ENCODE peak calls at places on chromosomes 12 and 14, in seven cellular contexts. One of them, this sample, is unnamed.

GRCh38 chr12:11822071-11822818 is 172.8 kb downstream of the ETV6 start:
- DNase-seq in astrocyte of the spinal cord: peak; percentile 70
- DNase-seq in lower lobe of right lung: no peak
- DNase-seq in fibroblast of mammary gland: peak; percentile 64
- DNase-seq in mesendoderm: no peak
- DNase-seq in choroid plexus epithelial cell: peak; percentile 85
- DNase-seq in cardiac muscle cell: no peak
- DNase-seq in this sample: peak; percentile 87

GRCh38 chr12:40168001-40168400 is 56.8 kb upstream of the LRRK2 start:
- DNase-seq in astrocyte of the spinal cord: no peak
- DNase-seq in lower lobe of right lung: no peak
- DNase-seq in fibroblast of mammary gland: no peak
- DNase-seq in mesendoderm: no peak
- DNase-seq in choroid plexus epithelial cell: no peak
- DNase-seq in cardiac muscle cell: no peak
- DNase-seq in this sample: no peak

GRCh38 chr12:75587340-75588106 is 76.1 kb upstream of the KRR1 start:
- DNase-seq in astrocyte of the spinal cord: peak; percentile 35
- DNase-seq in lower lobe of right lung: no peak
- DNase-seq in fibroblast of mammary gland: peak; percentile 30
- DNase-seq in mesendoderm: no peak
- DNase-seq in choroid plexus epithelial cell: peak; percentile 14
- DNase-seq in cardiac muscle cell: no peak
- DNase-seq in this sample: peak; percentile 15

GRCh38 chr12:27868165-27868564 is 88.1 kb upstream of the MANSC4 start:
- DNase-seq in astrocyte of the spinal cord: peak; percentile 88
- DNase-seq in lower lobe of right lung: no peak
- DNase-seq in fibroblast of mammary gland: peak; percentile 89
- DNase-seq in mesendoderm: no peak
- DNase-seq in choroid plexus epithelial cell: peak; percentile 87
- DNase-seq in cardiac muscle cell: no peak
- DNase-seq in this sample: peak; percentile 89

GRCh38 chr14:99749142-99749541 is 44.1 kb upstream of the EML1 start:
- DNase-seq in astrocyte of the spinal cord: no peak
- DNase-seq in lower lobe of right lung: peak; percentile 20
- DNase-seq in fibroblast of mammary gland: no peak
- DNase-seq in mesendoderm: peak; percentile 48
- DNase-seq in choroid plexus epithelial cell: no peak
- DNase-seq in cardiac muscle cell: no peak
- DNase-seq in this sample: no peak

GRCh38 chr14:85572845-85573244 is 42.9 kb downstream of the FLRT2 start:
- DNase-seq in astrocyte of the spinal cord: peak; percentile 79
- DNase-seq in lower lobe of right lung: no peak
- DNase-seq in fibroblast of mammary gland: peak; percentile 90
- DNase-seq in mesendoderm: no peak
- DNase-seq in choroid plexus epithelial cell: peak; percentile 77
- DNase-seq in cardiac muscle cell: no peak
- DNase-seq in this sample: peak; percentile 75

GRCh38 chr12:88552672-88553079 is 27.6 kb downstream of the KITLG start:
- DNase-seq in astrocyte of the spinal cord: peak; percentile 57
- DNase-seq in lower lobe of right lung: no peak
- DNase-seq in fibroblast of mammary gland: peak; percentile 59
- DNase-seq in mesendoderm: no peak
- DNase-seq in choroid plexus epithelial cell: peak; percentile 88
- DNase-seq in cardiac muscle cell: no peak
- DNase-seq in this sample: peak; percentile 83

GRCh38 chr12:56081393-56082347 is 1.7 kb downstream of the ERBB3 start:
- DNase-seq in astrocyte of the spinal cord: no peak
- DNase-seq in lower lobe of right lung: no peak
- DNase-seq in fibroblast of mammary gland: no peak
- DNase-seq in mesendoderm: peak; percentile 38
- DNase-seq in choroid plexus epithelial cell: no peak
- DNase-seq in cardiac muscle cell: peak; percentile 25
- DNase-seq in this sample: no peak

GRCh38 chr14:54555651-54556050 is 11.3 kb upstream of the SAMD4A start:
- DNase-seq in astrocyte of the spinal cord: no peak
- DNase-seq in lower lobe of right lung: no peak
- DNase-seq in fibroblast of mammary gland: peak; percentile 17
- DNase-seq in mesendoderm: no peak
- DNase-seq in choroid plexus epithelial cell: no peak
- DNase-seq in cardiac muscle cell: no peak
- DNase-seq in this sample: no peak

GRCh38 chr14:77279719-77280118 is 8.7 kb upstream of the NGB start:
- DNase-seq in astrocyte of the spinal cord: no peak
- DNase-seq in lower lobe of right lung: no peak
- DNase-seq in fibroblast of mammary gland: no peak
- DNase-seq in mesendoderm: no peak
- DNase-seq in choroid plexus epithelial cell: no peak
- DNase-seq in cardiac muscle cell: no peak
- DNase-seq in this sample: no peak

GRCh38 chr14:105279642-105280361 is 21.0 kb downstream of the BRF1 start:
- DNase-seq in astrocyte of the spinal cord: no peak
- DNase-seq in lower lobe of right lung: no peak
- DNase-seq in fibroblast of mammary gland: no peak
- DNase-seq in mesendoderm: no peak
- DNase-seq in choroid plexus epithelial cell: no peak
- DNase-seq in cardiac muscle cell: no peak
- DNase-seq in this sample: no peak

GRCh38 chr12:110917467-110917866 is 2.9 kb downstream of the MYL2 start:
- DNase-seq in astrocyte of the spinal cord: peak; percentile 62
- DNase-seq in lower lobe of right lung: no peak
- DNase-seq in fibroblast of mammary gland: peak; percentile 63
- DNase-seq in mesendoderm: peak; percentile 80
- DNase-seq in choroid plexus epithelial cell: peak; percentile 33
- DNase-seq in cardiac muscle cell: peak; percentile 38
- DNase-seq in this sample: peak; percentile 84

GRCh38 chr12:106018286-106018685 is 120.5 kb downstream of the NUAK1 start:
- DNase-seq in astrocyte of the spinal cord: no peak
- DNase-seq in lower lobe of right lung: no peak
- DNase-seq in fibroblast of mammary gland: no peak
- DNase-seq in mesendoderm: peak; percentile 28
- DNase-seq in choroid plexus epithelial cell: no peak
- DNase-seq in cardiac muscle cell: no peak
- DNase-seq in this sample: no peak

GRCh38 chr14:32913725-32914124 is 25.0 kb upstream of the NPAS3 start:
- DNase-seq in astrocyte of the spinal cord: peak; percentile 39
- DNase-seq in lower lobe of right lung: no peak
- DNase-seq in fibroblast of mammary gland: peak; percentile 5
- DNase-seq in mesendoderm: no peak
- DNase-seq in choroid plexus epithelial cell: peak; percentile 48
- DNase-seq in cardiac muscle cell: peak; percentile 12
- DNase-seq in this sample: peak; percentile 6

GRCh38 chr12:131375261-131375971 is 335.5 kb upstream of the SFSWAP start:
- DNase-seq in astrocyte of the spinal cord: no peak
- DNase-seq in lower lobe of right lung: no peak
- DNase-seq in fibroblast of mammary gland: no peak
- DNase-seq in mesendoderm: no peak
- DNase-seq in choroid plexus epithelial cell: no peak
- DNase-seq in cardiac muscle cell: no peak
- DNase-seq in this sample: no peak

GRCh38 chr12:6615802-6616201 is 8.6 kb upstream of the CHD4 start:
- DNase-seq in astrocyte of the spinal cord: no peak
- DNase-seq in lower lobe of right lung: no peak
- DNase-seq in fibroblast of mammary gland: no peak
- DNase-seq in mesendoderm: no peak
- DNase-seq in choroid plexus epithelial cell: no peak
- DNase-seq in cardiac muscle cell: no peak
- DNase-seq in this sample: no peak

GRCh38 chr14:105180598-105181528 is at the start of gene NUDT14:
- DNase-seq in astrocyte of the spinal cord: no peak
- DNase-seq in lower lobe of right lung: peak; percentile 87
- DNase-seq in fibroblast of mammary gland: no peak
- DNase-seq in mesendoderm: peak; percentile 67
- DNase-seq in choroid plexus epithelial cell: peak; percentile 51
- DNase-seq in cardiac muscle cell: peak; percentile 86
- DNase-seq in this sample: peak; percentile 54

GRCh38 chr14:104935026-104935650 is 10.5 kb downstream of the PLD4 start:
- DNase-seq in astrocyte of the spinal cord: no peak
- DNase-seq in lower lobe of right lung: no peak
- DNase-seq in fibroblast of mammary gland: no peak
- DNase-seq in mesendoderm: no peak
- DNase-seq in choroid plexus epithelial cell: no peak
- DNase-seq in cardiac muscle cell: no peak
- DNase-seq in this sample: no peak

GRCh38 chr12:19819231-19819630 is 379.9 kb downstream of the AEBP2 start:
- DNase-seq in astrocyte of the spinal cord: no peak
- DNase-seq in lower lobe of right lung: no peak
- DNase-seq in fibroblast of mammary gland: no peak
- DNase-seq in mesendoderm: no peak
- DNase-seq in choroid plexus epithelial cell: no peak
- DNase-seq in cardiac muscle cell: no peak
- DNase-seq in this sample: peak; percentile 86

GRCh38 chr14:68683326-68683725 is 109.5 kb downstream of the ZFP36L1 start:
- DNase-seq in astrocyte of the spinal cord: peak; percentile 80
- DNase-seq in lower lobe of right lung: no peak
- DNase-seq in fibroblast of mammary gland: peak; percentile 67
- DNase-seq in mesendoderm: no peak
- DNase-seq in choroid plexus epithelial cell: peak; percentile 78
- DNase-seq in cardiac muscle cell: no peak
- DNase-seq in this sample: peak; percentile 68

GRCh38 chr14:61516957-61517356 is 178.4 kb upstream of the HIF1A start:
- DNase-seq in astrocyte of the spinal cord: no peak
- DNase-seq in lower lobe of right lung: no peak
- DNase-seq in fibroblast of mammary gland: peak; percentile 77
- DNase-seq in mesendoderm: peak; percentile 64
- DNase-seq in choroid plexus epithelial cell: no peak
- DNase-seq in cardiac muscle cell: no peak
- DNase-seq in this sample: peak; percentile 84

GRCh38 chr14:65414961-65415589 is 2.5 kb downstream of the FUT8 start:
- DNase-seq in astrocyte of the spinal cord: peak; percentile 59
- DNase-seq in lower lobe of right lung: no peak
- DNase-seq in fibroblast of mammary gland: peak; percentile 65
- DNase-seq in mesendoderm: no peak
- DNase-seq in choroid plexus epithelial cell: peak; percentile 68
- DNase-seq in cardiac muscle cell: peak; percentile 30
- DNase-seq in this sample: peak; percentile 72

GRCh38 chr12:122896662-122897061 is 738 bp upstream of the VPS37B start:
- DNase-seq in astrocyte of the spinal cord: no peak
- DNase-seq in lower lobe of right lung: no peak
- DNase-seq in fibroblast of mammary gland: no peak
- DNase-seq in mesendoderm: no peak
- DNase-seq in choroid plexus epithelial cell: no peak
- DNase-seq in cardiac muscle cell: no peak
- DNase-seq in this sample: no peak

GRCh38 chr14:92512807-92513203 is 776 bp upstream of the RIN3 start:
- DNase-seq in astrocyte of the spinal cord: no peak
- DNase-seq in lower lobe of right lung: no peak
- DNase-seq in fibroblast of mammary gland: no peak
- DNase-seq in mesendoderm: no peak
- DNase-seq in choroid plexus epithelial cell: no peak
- DNase-seq in cardiac muscle cell: no peak
- DNase-seq in this sample: no peak
- H3K4me3 ChIP-seq in astrocyte of the spinal cord: peak overlapping the region; percentile 68
- H3K4me3 ChIP-seq in lower lobe of right lung: peak overlapping the region; percentile 76
- H3K4me3 ChIP-seq in fibroblast of mammary gland: peak overlapping the region; percentile 71
- H3K4me3 ChIP-seq in mesendoderm: no peak overlapping the region
- H3K4me3 ChIP-seq in choroid plexus epithelial cell: peak overlapping the region; percentile 74
- H3K4me3 ChIP-seq in cardiac muscle cell: no peak overlapping the region
- H3K4me3 ChIP-seq in this sample: peak overlapping the region; percentile 40

GRCh38 chr12:53624956-53625355 is 1.2 kb downstream of the ATF7 start:
- DNase-seq in astrocyte of the spinal cord: no peak
- DNase-seq in lower lobe of right lung: no peak
- DNase-seq in fibroblast of mammary gland: peak; percentile 42
- DNase-seq in mesendoderm: no peak
- DNase-seq in choroid plexus epithelial cell: peak; percentile 26
- DNase-seq in cardiac muscle cell: no peak
- DNase-seq in this sample: peak; percentile 14

GRCh38 chr12:53624453-53624852 is 1.7 kb downstream of the ATF7 start:
- DNase-seq in astrocyte of the spinal cord: peak; percentile 23
- DNase-seq in lower lobe of right lung: no peak
- DNase-seq in fibroblast of mammary gland: peak; percentile 44
- DNase-seq in mesendoderm: no peak
- DNase-seq in choroid plexus epithelial cell: peak; percentile 61
- DNase-seq in cardiac muscle cell: no peak
- DNase-seq in this sample: peak; percentile 54

GRCh38 chr12:53623986-53624385 is 2.2 kb downstream of the ATF7 start:
- DNase-seq in astrocyte of the spinal cord: peak; percentile 67
- DNase-seq in lower lobe of right lung: no peak
- DNase-seq in fibroblast of mammary gland: peak; percentile 68
- DNase-seq in mesendoderm: no peak
- DNase-seq in choroid plexus epithelial cell: peak; percentile 85
- DNase-seq in cardiac muscle cell: peak; percentile 23
- DNase-seq in this sample: peak; percentile 46

GRCh38 chr12:53622724-53623123 is 3.5 kb downstream of the ATF7 start:
- DNase-seq in astrocyte of the spinal cord: no peak
- DNase-seq in lower lobe of right lung: no peak
- DNase-seq in fibroblast of mammary gland: no peak
- DNase-seq in mesendoderm: no peak
- DNase-seq in choroid plexus epithelial cell: no peak
- DNase-seq in cardiac muscle cell: no peak
- DNase-seq in this sample: no peak

GRCh38 chr12:53623526-53623925 is 2.7 kb downstream of the ATF7 start:
- DNase-seq in astrocyte of the spinal cord: peak; percentile 61
- DNase-seq in lower lobe of right lung: no peak
- DNase-seq in fibroblast of mammary gland: peak; percentile 60
- DNase-seq in mesendoderm: no peak
- DNase-seq in choroid plexus epithelial cell: peak; percentile 88
- DNase-seq in cardiac muscle cell: no peak
- DNase-seq in this sample: peak; percentile 66
- H3K4me3 ChIP-seq in astrocyte of the spinal cord: peak overlapping the region; percentile 90
- H3K4me3 ChIP-seq in lower lobe of right lung: peak overlapping the region; percentile 67
- H3K4me3 ChIP-seq in fibroblast of mammary gland: peak overlapping the region; percentile 92
- H3K4me3 ChIP-seq in mesendoderm: no peak overlapping the region
- H3K4me3 ChIP-seq in choroid plexus epithelial cell: peak overlapping the region; percentile 83
- H3K4me3 ChIP-seq in cardiac muscle cell: no peak overlapping the region
- H3K4me3 ChIP-seq in this sample: peak overlapping the region; percentile 91

GRCh38 chr12:53182836-53183235 is 2.1 kb upstream of the CSAD start:
- DNase-seq in astrocyte of the spinal cord: no peak
- DNase-seq in lower lobe of right lung: no peak
- DNase-seq in fibroblast of mammary gland: peak; percentile 9
- DNase-seq in mesendoderm: no peak
- DNase-seq in choroid plexus epithelial cell: no peak
- DNase-seq in cardiac muscle cell: no peak
- DNase-seq in this sample: no peak
- H3K4me3 ChIP-seq in astrocyte of the spinal cord: no peak overlapping the region
- H3K4me3 ChIP-seq in lower lobe of right lung: peak overlapping the region; percentile 79
- H3K4me3 ChIP-seq in fibroblast of mammary gland: no peak overlapping the region
- H3K4me3 ChIP-seq in mesendoderm: no peak overlapping the region
- H3K4me3 ChIP-seq in choroid plexus epithelial cell: no peak overlapping the region
- H3K4me3 ChIP-seq in cardiac muscle cell: no peak overlapping the region
- H3K4me3 ChIP-seq in this sample: no peak overlapping the region

GRCh38 chr14:70976591-70976990 is 69.3 kb downstream of the PCNX1 start:
- DNase-seq in astrocyte of the spinal cord: no peak
- DNase-seq in lower lobe of right lung: no peak
- DNase-seq in fibroblast of mammary gland: no peak
- DNase-seq in mesendoderm: no peak
- DNase-seq in choroid plexus epithelial cell: no peak
- DNase-seq in cardiac muscle cell: no peak
- DNase-seq in this sample: no peak

GRCh38 chr14:70982204-70982603 is 74.9 kb downstream of the PCNX1 start:
- DNase-seq in astrocyte of the spinal cord: no peak
- DNase-seq in lower lobe of right lung: no peak
- DNase-seq in fibroblast of mammary gland: no peak
- DNase-seq in mesendoderm: no peak
- DNase-seq in choroid plexus epithelial cell: no peak
- DNase-seq in cardiac muscle cell: no peak
- DNase-seq in this sample: no peak

GRCh38 chr14:70987042-70987441 is 79.8 kb downstream of the PCNX1 start:
- DNase-seq in astrocyte of the spinal cord: no peak
- DNase-seq in lower lobe of right lung: no peak
- DNase-seq in fibroblast of mammary gland: no peak
- DNase-seq in mesendoderm: no peak
- DNase-seq in choroid plexus epithelial cell: peak; percentile 34
- DNase-seq in cardiac muscle cell: no peak
- DNase-seq in this sample: peak; percentile 30

GRCh38 chr14:70981005-70981952 is 74.0 kb downstream of the PCNX1 start:
- DNase-seq in astrocyte of the spinal cord: peak; percentile 26
- DNase-seq in lower lobe of right lung: no peak
- DNase-seq in fibroblast of mammary gland: no peak
- DNase-seq in mesendoderm: no peak
- DNase-seq in choroid plexus epithelial cell: no peak
- DNase-seq in cardiac muscle cell: no peak
- DNase-seq in this sample: peak; percentile 52
- H3K4me3 ChIP-seq in astrocyte of the spinal cord: no peak overlapping the region
- H3K4me3 ChIP-seq in lower lobe of right lung: no peak overlapping the region
- H3K4me3 ChIP-seq in fibroblast of mammary gland: no peak overlapping the region
- H3K4me3 ChIP-seq in mesendoderm: no peak overlapping the region
- H3K4me3 ChIP-seq in choroid plexus epithelial cell: no peak overlapping the region
- H3K4me3 ChIP-seq in cardiac muscle cell: no peak overlapping the region
- H3K4me3 ChIP-seq in this sample: no peak overlapping the region

This sample was measured in cardiac fibroblast.